ENCODE peak calls at places on chromosomes 3 and 15, in ten cellular contexts. One of them, this sample, is unnamed.

GRCh38 chr3:115790759-115791158 is 167.4 kb downstream of the GAP43 start:
- DNase-seq in pancreas: no peak
- DNase-seq in GM12878: no peak
- DNase-seq in PC-3: peak; percentile 98
- DNase-seq in breast epithelium: no peak
- DNase-seq in dorsolateral prefrontal cortex: no peak
- DNase-seq in lower lobe of right lung: no peak
- DNase-seq in psoas muscle: no peak
- DNase-seq in endodermal cell: peak; percentile 52
- DNase-seq in heart right ventricle: no peak
- DNase-seq in this sample: peak; percentile 37

GRCh38 chr15:68637755-68638405 is 59.1 kb downstream of the CORO2B start:
- DNase-seq in pancreas: no peak
- DNase-seq in GM12878: no peak
- DNase-seq in PC-3: no peak
- DNase-seq in breast epithelium: no peak
- DNase-seq in dorsolateral prefrontal cortex: no peak
- DNase-seq in lower lobe of right lung: peak; percentile 54
- DNase-seq in psoas muscle: peak; percentile 80
- DNase-seq in endodermal cell: no peak
- DNase-seq in heart right ventricle: peak; percentile 80
- DNase-seq in this sample: no peak

GRCh38 chr3:28322464-28322863 is 26.1 kb upstream of the ZCWPW2 start:
- DNase-seq in pancreas: no peak
- DNase-seq in GM12878: no peak
- DNase-seq in PC-3: peak; percentile 24
- DNase-seq in breast epithelium: no peak
- DNase-seq in dorsolateral prefrontal cortex: no peak
- DNase-seq in lower lobe of right lung: no peak
- DNase-seq in psoas muscle: no peak
- DNase-seq in endodermal cell: no peak
- DNase-seq in heart right ventricle: no peak
- DNase-seq in this sample: no peak

GRCh38 chr3:195468841-195469240 is 26.0 kb upstream of the ACAP2 start:
- DNase-seq in pancreas: no peak
- DNase-seq in GM12878: no peak
- DNase-seq in PC-3: no peak
- DNase-seq in breast epithelium: no peak
- DNase-seq in dorsolateral prefrontal cortex: no peak
- DNase-seq in lower lobe of right lung: no peak
- DNase-seq in psoas muscle: no peak
- DNase-seq in endodermal cell: no peak
- DNase-seq in heart right ventricle: no peak
- DNase-seq in this sample: no peak

GRCh38 chr15:35932541-35932940 is 386.6 kb upstream of the DPH6 start:
- DNase-seq in pancreas: no peak
- DNase-seq in GM12878: no peak
- DNase-seq in PC-3: no peak
- DNase-seq in breast epithelium: no peak
- DNase-seq in dorsolateral prefrontal cortex: no peak
- DNase-seq in lower lobe of right lung: no peak
- DNase-seq in psoas muscle: no peak
- DNase-seq in endodermal cell: peak; percentile 56
- DNase-seq in heart right ventricle: no peak
- DNase-seq in this sample: no peak

GRCh38 chr3:21912656-21913055 is 161.6 kb upstream of the ZNF385D start:
- DNase-seq in pancreas: no peak
- DNase-seq in GM12878: no peak
- DNase-seq in PC-3: no peak
- DNase-seq in breast epithelium: no peak
- DNase-seq in dorsolateral prefrontal cortex: no peak
- DNase-seq in lower lobe of right lung: no peak
- DNase-seq in psoas muscle: no peak
- DNase-seq in endodermal cell: no peak
- DNase-seq in heart right ventricle: no peak
- DNase-seq in this sample: no peak

GRCh38 chr3:188627652-188628051 is 473.7 kb downstream of the LPP start:
- DNase-seq in pancreas: no peak
- DNase-seq in GM12878: no peak
- DNase-seq in PC-3: peak; percentile 91
- DNase-seq in breast epithelium: no peak
- DNase-seq in dorsolateral prefrontal cortex: no peak
- DNase-seq in lower lobe of right lung: no peak
- DNase-seq in psoas muscle: no peak
- DNase-seq in endodermal cell: no peak
- DNase-seq in heart right ventricle: no peak
- DNase-seq in this sample: no peak

GRCh38 chr3:194395767-194396527 is 3.1 kb downstream of the GP5 start:
- DNase-seq in pancreas: no peak
- DNase-seq in GM12878: no peak
- DNase-seq in PC-3: no peak
- DNase-seq in breast epithelium: no peak
- DNase-seq in dorsolateral prefrontal cortex: no peak
- DNase-seq in lower lobe of right lung: no peak
- DNase-seq in psoas muscle: peak; percentile 47
- DNase-seq in endodermal cell: peak; percentile 79
- DNase-seq in heart right ventricle: no peak
- DNase-seq in this sample: peak; percentile 78

GRCh38 chr15:84750583-84751092 is 2.2 kb downstream of the ZNF592 start:
- DNase-seq in pancreas: no peak
- DNase-seq in GM12878: no peak
- DNase-seq in PC-3: no peak
- DNase-seq in breast epithelium: no peak
- DNase-seq in dorsolateral prefrontal cortex: no peak
- DNase-seq in lower lobe of right lung: no peak
- DNase-seq in psoas muscle: no peak
- DNase-seq in endodermal cell: peak; percentile 61
- DNase-seq in heart right ventricle: no peak
- DNase-seq in this sample: no peak

GRCh38 chr3:45872569-45872968 is 13.8 kb upstream of the CCR9 start:
- DNase-seq in pancreas: no peak
- DNase-seq in GM12878: no peak
- DNase-seq in PC-3: no peak
- DNase-seq in breast epithelium: no peak
- DNase-seq in dorsolateral prefrontal cortex: no peak
- DNase-seq in lower lobe of right lung: no peak
- DNase-seq in psoas muscle: no peak
- DNase-seq in endodermal cell: no peak
- DNase-seq in heart right ventricle: no peak
- DNase-seq in this sample: no peak

DNA sequence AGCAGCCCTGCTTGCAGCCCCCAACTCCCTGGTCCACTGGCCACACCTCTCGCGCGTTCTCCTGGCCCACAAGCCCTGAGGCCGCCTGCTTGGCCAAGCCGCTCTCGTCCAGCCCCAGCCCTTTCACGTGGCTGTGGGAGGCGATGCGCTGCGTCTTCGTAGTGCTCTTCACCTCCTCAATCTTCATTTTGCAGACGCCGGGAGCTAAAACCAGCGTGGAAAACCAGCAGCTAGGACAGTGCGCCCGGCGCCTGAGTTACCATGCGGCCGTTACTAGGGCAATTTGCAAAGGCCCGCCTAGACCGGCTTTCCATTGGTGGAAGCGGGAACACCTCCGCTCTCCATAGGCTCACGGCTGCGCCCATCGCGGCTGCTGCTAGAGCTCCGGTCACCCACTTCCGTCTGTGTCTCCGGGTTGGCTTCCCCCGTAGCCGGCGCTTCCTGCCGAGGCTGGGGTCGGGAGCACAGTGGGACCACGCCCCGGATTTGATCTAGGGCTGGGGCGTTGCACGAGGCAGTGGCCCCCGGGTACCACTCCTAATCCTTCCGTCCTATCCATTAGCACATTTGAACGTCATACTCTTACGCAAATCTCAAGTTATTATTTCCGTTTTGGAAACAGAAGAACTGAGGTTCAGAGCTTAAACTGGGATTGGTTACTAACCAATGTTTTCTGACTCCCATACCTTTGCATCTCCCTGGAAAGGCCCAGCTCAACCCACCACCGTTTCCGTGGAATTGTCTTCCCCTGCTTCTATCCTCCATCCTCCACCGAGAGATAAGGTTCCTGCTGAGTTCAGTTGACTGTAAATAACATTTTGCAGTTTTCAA is at the start of gene RUVBL1:
- DNase-seq in pancreas: peak; percentile 94
- DNase-seq in GM12878: peak; percentile 91
- DNase-seq in PC-3: peak; percentile 96
- DNase-seq in breast epithelium: peak; percentile 97
- DNase-seq in dorsolateral prefrontal cortex: peak; percentile 98
- DNase-seq in lower lobe of right lung: peak; percentile 99
- DNase-seq in psoas muscle: peak; percentile 98
- DNase-seq in endodermal cell: peak; percentile 99
- DNase-seq in heart right ventricle: peak; percentile 97
- DNase-seq in this sample: peak; percentile 91
- H3K27ac ChIP-seq in pancreas: peak within 1 kb of the TSS; percentile 50
- H3K27ac ChIP-seq in GM12878: peak within 1 kb of the TSS; percentile 24
- H3K27ac ChIP-seq in PC-3: peak within 1 kb of the TSS; percentile 73
- H3K27ac ChIP-seq in breast epithelium: peak within 1 kb of the TSS; percentile 85
- H3K27ac ChIP-seq in dorsolateral prefrontal cortex: peak within 1 kb of the TSS; percentile 76
- H3K27ac ChIP-seq in lower lobe of right lung: peak within 1 kb of the TSS; percentile 81
- H3K27ac ChIP-seq in psoas muscle: peak within 1 kb of the TSS; percentile 73
- H3K27ac ChIP-seq in endodermal cell: peak within 1 kb of the TSS; percentile 90
- H3K27ac ChIP-seq in heart right ventricle: peak within 1 kb of the TSS; percentile 83
- H3K27ac ChIP-seq in this sample: peak within 1 kb of the TSS; percentile 67

DNA sequence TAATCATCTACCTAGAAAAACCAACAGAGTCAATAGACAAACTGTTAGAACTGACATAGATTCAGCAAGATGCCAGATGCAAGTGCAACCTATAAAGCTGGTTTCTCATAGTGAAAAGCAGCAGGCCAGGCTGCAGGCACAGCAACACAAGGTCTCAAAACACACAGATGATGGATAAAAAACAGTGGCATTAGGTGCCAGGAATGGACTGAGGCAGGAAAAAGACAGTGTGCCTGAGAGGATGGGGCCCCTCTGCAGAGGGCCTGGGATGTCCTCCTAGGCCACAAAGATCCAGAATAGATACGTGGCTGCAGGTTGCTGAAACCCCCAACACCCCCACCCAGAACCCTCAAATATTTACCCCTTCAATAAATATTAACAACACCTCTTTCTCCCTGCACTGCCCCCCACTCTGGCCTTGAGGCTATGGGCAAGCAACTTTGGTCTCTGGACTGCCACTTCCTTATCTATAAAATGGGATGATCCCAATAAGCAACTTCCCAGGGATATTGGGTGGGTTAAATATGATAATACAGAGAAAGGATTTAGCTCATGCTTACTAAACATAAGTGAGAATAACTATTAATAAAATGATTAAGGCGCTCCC is 35.2 kb upstream of the FGD5 start:
- DNase-seq in pancreas: peak; percentile 1
- DNase-seq in GM12878: no peak
- DNase-seq in PC-3: no peak
- DNase-seq in breast epithelium: no peak
- DNase-seq in dorsolateral prefrontal cortex: no peak
- DNase-seq in lower lobe of right lung: no peak
- DNase-seq in psoas muscle: no peak
- DNase-seq in endodermal cell: peak; percentile 20
- DNase-seq in heart right ventricle: no peak
- DNase-seq in this sample: no peak
- TF ChIP-seq CTCF in pancreas: no peak
- TF ChIP-seq CTCF in GM12878: no peak
- TF ChIP-seq CTCF in PC-3: no peak
- TF ChIP-seq CTCF in breast epithelium: no peak
- TF ChIP-seq CTCF in dorsolateral prefrontal cortex: no peak
- TF ChIP-seq CTCF in lower lobe of right lung: no peak
- TF ChIP-seq CTCF in psoas muscle: no peak
- TF ChIP-seq CTCF in endodermal cell: no peak
- TF ChIP-seq CTCF in heart right ventricle: no peak
- TF ChIP-seq CTCF in this sample: no peak

DNA sequence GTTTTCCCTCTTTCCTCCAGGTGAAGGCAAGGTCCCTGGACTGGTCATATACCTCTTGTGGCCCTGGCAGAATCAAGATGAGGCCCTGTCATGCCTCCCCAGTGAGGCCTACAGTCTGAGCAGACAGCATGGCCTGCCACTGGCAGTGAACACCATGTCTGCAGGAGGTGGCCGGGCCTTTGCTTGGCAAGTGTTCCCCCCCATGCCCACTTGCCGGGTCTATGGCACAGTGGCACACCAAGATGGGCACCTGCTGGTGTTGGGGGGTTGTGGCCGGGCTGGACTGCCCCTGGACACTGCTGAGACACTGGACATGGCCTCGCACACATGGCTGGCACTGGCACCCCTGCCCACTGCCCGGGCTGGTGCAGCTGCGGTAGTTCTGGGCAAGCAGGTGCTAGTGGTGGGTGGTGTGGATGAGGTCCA is 1.2 kb downstream of the KLHDC8B start:
- DNase-seq in pancreas: no peak
- DNase-seq in GM12878: no peak
- DNase-seq in PC-3: no peak
- DNase-seq in breast epithelium: no peak
- DNase-seq in dorsolateral prefrontal cortex: no peak
- DNase-seq in lower lobe of right lung: no peak
- DNase-seq in psoas muscle: no peak
- DNase-seq in endodermal cell: no peak
- DNase-seq in heart right ventricle: peak; percentile 24
- DNase-seq in this sample: no peak
- H3K27ac ChIP-seq in pancreas: peak overlapping the region; percentile 14
- H3K27ac ChIP-seq in GM12878: no peak overlapping the region
- H3K27ac ChIP-seq in PC-3: no peak overlapping the region
- H3K27ac ChIP-seq in breast epithelium: peak overlapping the region; percentile 82
- H3K27ac ChIP-seq in dorsolateral prefrontal cortex: peak overlapping the region; percentile 90
- H3K27ac ChIP-seq in lower lobe of right lung: peak overlapping the region; percentile 84
- H3K27ac ChIP-seq in psoas muscle: peak overlapping the region; percentile 89
- H3K27ac ChIP-seq in endodermal cell: peak overlapping the region; percentile 98
- H3K27ac ChIP-seq in heart right ventricle: peak overlapping the region; percentile 95
- H3K27ac ChIP-seq in this sample: no peak overlapping the region

GRCh38 chr15:38996111-38996541 is 431.5 kb upstream of the RASGRP1 start:
- DNase-seq in pancreas: no peak
- DNase-seq in GM12878: no peak
- DNase-seq in PC-3: peak; percentile 81
- DNase-seq in breast epithelium: no peak
- DNase-seq in dorsolateral prefrontal cortex: no peak
- DNase-seq in lower lobe of right lung: no peak
- DNase-seq in psoas muscle: no peak
- DNase-seq in endodermal cell: no peak
- DNase-seq in heart right ventricle: no peak
- DNase-seq in this sample: no peak

GRCh38 chr15:38991701-38992100 is 427.1 kb upstream of the RASGRP1 start:
- DNase-seq in pancreas: no peak
- DNase-seq in GM12878: no peak
- DNase-seq in PC-3: no peak
- DNase-seq in breast epithelium: no peak
- DNase-seq in dorsolateral prefrontal cortex: no peak
- DNase-seq in lower lobe of right lung: no peak
- DNase-seq in psoas muscle: no peak
- DNase-seq in endodermal cell: no peak
- DNase-seq in heart right ventricle: no peak
- DNase-seq in this sample: no peak

GRCh38 chr15:38994310-38994709 is 429.7 kb upstream of the RASGRP1 start:
- DNase-seq in pancreas: no peak
- DNase-seq in GM12878: no peak
- DNase-seq in PC-3: no peak
- DNase-seq in breast epithelium: no peak
- DNase-seq in dorsolateral prefrontal cortex: no peak
- DNase-seq in lower lobe of right lung: no peak
- DNase-seq in psoas muscle: no peak
- DNase-seq in endodermal cell: no peak
- DNase-seq in heart right ventricle: no peak
- DNase-seq in this sample: no peak

GRCh38 chr15:38992541-38993334 is 428.1 kb upstream of the RASGRP1 start:
- DNase-seq in pancreas: no peak
- DNase-seq in GM12878: no peak
- DNase-seq in PC-3: no peak
- DNase-seq in breast epithelium: no peak
- DNase-seq in dorsolateral prefrontal cortex: no peak
- DNase-seq in lower lobe of right lung: no peak
- DNase-seq in psoas muscle: no peak
- DNase-seq in endodermal cell: no peak
- DNase-seq in heart right ventricle: no peak
- DNase-seq in this sample: no peak

GRCh38 chr15:38991126-38991525 is 426.5 kb upstream of the RASGRP1 start:
- DNase-seq in pancreas: no peak
- DNase-seq in GM12878: no peak
- DNase-seq in PC-3: peak; percentile 58
- DNase-seq in breast epithelium: no peak
- DNase-seq in dorsolateral prefrontal cortex: no peak
- DNase-seq in lower lobe of right lung: no peak
- DNase-seq in psoas muscle: no peak
- DNase-seq in endodermal cell: peak; percentile 54
- DNase-seq in heart right ventricle: no peak
- DNase-seq in this sample: no peak
- TF ChIP-seq CTCF in pancreas: no peak
- TF ChIP-seq CTCF in GM12878: peak; percentile 9
- TF ChIP-seq CTCF in PC-3: peak; percentile 72
- TF ChIP-seq CTCF in breast epithelium: peak; percentile 49
- TF ChIP-seq CTCF in dorsolateral prefrontal cortex: peak; percentile 54
- TF ChIP-seq CTCF in lower lobe of right lung: peak; percentile 54
- TF ChIP-seq CTCF in psoas muscle: peak; percentile 20
- TF ChIP-seq CTCF in endodermal cell: peak; percentile 76
- TF ChIP-seq CTCF in heart right ventricle: peak; percentile 35
- TF ChIP-seq CTCF in this sample: no peak

This sample was measured in CD4-positive, alpha-beta T cell.